ENCODE peak calls at places on chromosomes 12 and 14, in five cellular contexts. One of them, this sample, is unnamed. For H3K4me1, the result is how much of the 10 kb centered on the place peaks cover.

GRCh38 chr14:34051966-34052657 is 101.2 kb upstream of the EGLN3 start:
- DNase-seq in CD8-positive, alpha-beta T cell: no peak
- DNase-seq in osteoblast: no peak
- DNase-seq in psoas muscle: peak
- DNase-seq in left ventricle myocardium inferior: no peak
- DNase-seq in this sample: peak

GRCh38 chr14:33590891-33591630 is 359.8 kb downstream of the EGLN3 start:
- DNase-seq in CD8-positive, alpha-beta T cell: no peak
- DNase-seq in osteoblast: no peak
- DNase-seq in psoas muscle: no peak
- DNase-seq in left ventricle myocardium inferior: no peak
- DNase-seq in this sample: no peak

GRCh38 chr12:58959639-58960300 is 39.5 kb upstream of the LRIG3 start:
- DNase-seq in CD8-positive, alpha-beta T cell: no peak
- DNase-seq in osteoblast: no peak
- DNase-seq in psoas muscle: no peak
- DNase-seq in left ventricle myocardium inferior: no peak
- DNase-seq in this sample: no peak

GRCh38 chr12:123113038-123113437 is 37.9 kb downstream of the PITPNM2 start:
- DNase-seq in CD8-positive, alpha-beta T cell: no peak
- DNase-seq in osteoblast: no peak
- DNase-seq in psoas muscle: no peak
- DNase-seq in left ventricle myocardium inferior: no peak
- DNase-seq in this sample: no peak

GRCh38 chr14:101121399-101122113 is 218.0 kb upstream of the RTL1 start:
- DNase-seq in CD8-positive, alpha-beta T cell: no peak
- DNase-seq in osteoblast: no peak
- DNase-seq in psoas muscle: peak
- DNase-seq in left ventricle myocardium inferior: no peak
- DNase-seq in this sample: no peak

GRCh38 chr12:59239993-59240392 is 319.7 kb upstream of the LRIG3 start:
- DNase-seq in CD8-positive, alpha-beta T cell: no peak
- DNase-seq in osteoblast: no peak
- DNase-seq in psoas muscle: no peak
- DNase-seq in left ventricle myocardium inferior: no peak
- DNase-seq in this sample: no peak

GRCh38 chr12:132270969-132271754 is 58.2 kb downstream of the GALNT9 start:
- DNase-seq in CD8-positive, alpha-beta T cell: no peak
- DNase-seq in osteoblast: peak
- DNase-seq in psoas muscle: no peak
- DNase-seq in left ventricle myocardium inferior: no peak
- DNase-seq in this sample: no peak

GRCh38 chr12:71187379-71187778 is 29.6 kb upstream of the TSPAN8 start:
- DNase-seq in CD8-positive, alpha-beta T cell: no peak
- DNase-seq in osteoblast: no peak
- DNase-seq in psoas muscle: no peak
- DNase-seq in left ventricle myocardium inferior: no peak
- DNase-seq in this sample: no peak

GRCh38 chr12:106329231-106329985 is 26.9 kb downstream of the TCP11L2 start:
- DNase-seq in CD8-positive, alpha-beta T cell: no peak
- DNase-seq in osteoblast: no peak
- DNase-seq in psoas muscle: no peak
- DNase-seq in left ventricle myocardium inferior: no peak
- DNase-seq in this sample: no peak

GRCh38 chr14:54676822-54677708 is 110.1 kb downstream of the SAMD4A start:
- DNase-seq in CD8-positive, alpha-beta T cell: no peak
- DNase-seq in osteoblast: peak
- DNase-seq in psoas muscle: no peak
- DNase-seq in left ventricle myocardium inferior: no peak
- DNase-seq in this sample: no peak

GRCh38 chr14:55285048-55285652 is 13.9 kb downstream of the FBXO34 start:
- DNase-seq in CD8-positive, alpha-beta T cell: no peak
- DNase-seq in osteoblast: no peak
- DNase-seq in psoas muscle: peak
- DNase-seq in left ventricle myocardium inferior: no peak
- DNase-seq in this sample: no peak

GRCh38 chr14:104800600-104801283 is at the start of gene ZBTB42:
- DNase-seq in CD8-positive, alpha-beta T cell: peak
- DNase-seq in osteoblast: peak
- DNase-seq in psoas muscle: peak
- DNase-seq in left ventricle myocardium inferior: peak
- DNase-seq in this sample: peak

GRCh38 chr14:22379727-22380126 is 209.3 kb downstream of the DAD1 start:
- DNase-seq in CD8-positive, alpha-beta T cell: no peak
- DNase-seq in osteoblast: no peak
- DNase-seq in psoas muscle: no peak
- DNase-seq in left ventricle myocardium inferior: no peak
- DNase-seq in this sample: no peak

GRCh38 chr14:22382955-22383354 is 206.1 kb downstream of the DAD1 start:
- DNase-seq in CD8-positive, alpha-beta T cell: no peak
- DNase-seq in osteoblast: no peak
- DNase-seq in psoas muscle: no peak
- DNase-seq in left ventricle myocardium inferior: no peak
- DNase-seq in this sample: no peak

GRCh38 chr14:22382395-22382794 is 206.6 kb downstream of the DAD1 start:
- DNase-seq in CD8-positive, alpha-beta T cell: no peak
- DNase-seq in osteoblast: no peak
- DNase-seq in psoas muscle: no peak
- DNase-seq in left ventricle myocardium inferior: no peak
- DNase-seq in this sample: no peak

GRCh38 chr14:22381751-22382150 is 207.3 kb downstream of the DAD1 start:
- DNase-seq in CD8-positive, alpha-beta T cell: no peak
- DNase-seq in osteoblast: no peak
- DNase-seq in psoas muscle: no peak
- DNase-seq in left ventricle myocardium inferior: no peak
- DNase-seq in this sample: no peak

GRCh38 chr14:22380511-22381455 is 208.2 kb downstream of the DAD1 start:
- DNase-seq in CD8-positive, alpha-beta T cell: no peak
- DNase-seq in osteoblast: peak
- DNase-seq in psoas muscle: no peak
- DNase-seq in left ventricle myocardium inferior: no peak
- DNase-seq in this sample: no peak
- H3K4me3 ChIP-seq in CD8-positive, alpha-beta T cell: no peak
- H3K4me3 ChIP-seq in osteoblast: peak
- H3K4me3 ChIP-seq in psoas muscle: no peak
- H3K4me3 ChIP-seq in left ventricle myocardium inferior: no peak
- H3K4me3 ChIP-seq in this sample: no peak

GRCh38 chr12:113932411-113933196 is 33.5 kb downstream of the RBM19 start:
- DNase-seq in CD8-positive, alpha-beta T cell: no peak
- DNase-seq in osteoblast: peak
- DNase-seq in psoas muscle: peak
- DNase-seq in left ventricle myocardium inferior: no peak
- DNase-seq in this sample: no peak
- H3K4me1 ChIP-seq in CD8-positive, alpha-beta T cell: under half
- H3K4me1 ChIP-seq in osteoblast: under half
- H3K4me1 ChIP-seq in psoas muscle: under half
- H3K4me1 ChIP-seq in left ventricle myocardium inferior: under half
- H3K4me1 ChIP-seq in this sample: under half

GRCh38 chr12:120357104-120357503 is 11.9 kb downstream of the MSI1 start:
- DNase-seq in CD8-positive, alpha-beta T cell: no peak
- DNase-seq in osteoblast: no peak
- DNase-seq in psoas muscle: no peak
- DNase-seq in left ventricle myocardium inferior: no peak
- DNase-seq in this sample: no peak
- H3K4me3 ChIP-seq in CD8-positive, alpha-beta T cell: no peak
- H3K4me3 ChIP-seq in osteoblast: no peak
- H3K4me3 ChIP-seq in psoas muscle: no peak
- H3K4me3 ChIP-seq in left ventricle myocardium inferior: no peak
- H3K4me3 ChIP-seq in this sample: no peak

DNA sequence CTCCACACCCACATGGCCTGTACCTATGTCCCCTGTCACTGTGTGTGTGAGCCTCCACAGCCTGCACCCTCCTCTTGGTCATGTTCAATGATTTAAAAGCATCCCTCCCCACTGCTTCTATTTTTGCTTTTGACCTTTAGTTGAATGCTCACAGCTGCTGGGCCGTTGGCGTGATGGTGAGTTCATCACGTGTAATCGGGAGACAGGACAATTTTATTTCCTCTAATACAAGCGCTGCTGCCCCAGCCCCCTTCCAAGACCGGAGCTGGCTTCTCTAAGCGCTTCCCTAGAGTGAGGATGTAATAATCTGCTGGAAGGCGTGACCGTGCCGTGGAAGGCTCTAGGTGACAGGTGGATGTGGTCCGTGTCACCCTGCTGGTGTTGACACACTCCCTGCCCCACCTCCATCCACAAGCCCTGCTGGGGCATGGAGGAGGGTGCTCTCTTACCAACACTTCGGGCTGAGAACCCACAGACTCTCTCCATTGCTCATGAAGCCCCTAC is 25.4 kb downstream of the CCDC85C start:
- DNase-seq in CD8-positive, alpha-beta T cell: no peak
- DNase-seq in osteoblast: peak
- DNase-seq in psoas muscle: no peak
- DNase-seq in left ventricle myocardium inferior: peak
- DNase-seq in this sample: no peak
- H3K4me1 ChIP-seq in CD8-positive, alpha-beta T cell: under half
- H3K4me1 ChIP-seq in osteoblast: under half
- H3K4me1 ChIP-seq in psoas muscle: half or more
- H3K4me1 ChIP-seq in left ventricle myocardium inferior: half or more
- H3K4me1 ChIP-seq in this sample: half or more